ENCODE peak calls at places on chromosome 6, in ten cellular contexts. R is suprapubic skin, B is retinal pigment epithelial cell, H is astrocyte of the cerebellum, I is fibroblast of the aortic adventitia, P is breast epithelium, G is neural progenitor cell, S is spleen, Q is HL-60, E is AG09309. J is an unnamed sample.

GRCh38 chr6:148557796-148558457 is 188.9 kb upstream of the UST start:
- DNase-seq in R (peak), B (no peak), H (no peak), I (no peak), P (no peak), G (no peak), S (no peak), Q (peak), E (peak), J (no peak)

GRCh38 chr6:118889163-118889562 is 4.8 kb upstream of the ASF1A start:
- DNase-seq in R (no peak), B (no peak), H (no peak), I (no peak), P (no peak), G (no peak), S (no peak), Q (no peak), E (no peak), J (no peak)

GRCh38 chr6:126232671-126233070 is 107.2 kb upstream of the CENPW start:
- DNase-seq in R (no peak), B (no peak), H (no peak), I (peak), P (no peak), G (no peak), S (no peak), Q (no peak), E (no peak), J (no peak)

GRCh38 chr6:148972481-148972880 is 225.7 kb downstream of the UST start:
- DNase-seq in R (no peak), B (no peak), H (no peak), I (no peak), P (peak), G (peak), S (peak), Q (peak), E (no peak), J (peak)

GRCh38 chr6:154615483-154616025 is 105.1 kb upstream of the CNKSR3 start:
- DNase-seq in R (no peak), B (peak), H (peak), I (no peak), P (peak), G (no peak), S (no peak), Q (no peak), E (no peak), J (peak)

GRCh38 chr6:89145461-89145961 is 344 bp upstream of the PM20D2 start:
- DNase-seq in R (no peak), B (no peak), H (no peak), I (peak), P (no peak), G (peak), S (no peak), Q (peak), E (no peak), J (no peak)

GRCh38 chr6:157401734-157402338 is 20.8 kb downstream of the ZDHHC14 start:
- DNase-seq in R (no peak), B (no peak), H (no peak), I (no peak), P (no peak), G (no peak), S (no peak), Q (no peak), E (no peak), J (no peak)

GRCh38 chr6:55694148-55694547 is 115.2 kb upstream of the HMGCLL1 start:
- DNase-seq in R (no peak), B (peak), H (peak), I (peak), P (no peak), G (peak), S (no peak), Q (no peak), E (peak), J (no peak)

GRCh38 chr6:113920663-113921267 is 50.2 kb downstream of the HDAC2 start:
- DNase-seq in R (no peak), B (no peak), H (no peak), I (no peak), P (no peak), G (no peak), S (no peak), Q (peak), E (no peak), J (no peak)

GRCh38 chr6:119187596-119187995 is 109.1 kb upstream of the FAM184A start:
- DNase-seq in R (no peak), B (no peak), H (no peak), I (no peak), P (no peak), G (peak), S (no peak), Q (no peak), E (no peak), J (no peak)

GRCh38 chr6:158149641-158150040 is 18.4 kb downstream of the SERAC1 start:
- DNase-seq in R (no peak), B (no peak), H (no peak), I (peak), P (no peak), G (no peak), S (no peak), Q (no peak), E (no peak), J (no peak)

GRCh38 chr6:105624055-105624454 is 221.2 kb upstream of the PREP start:
- DNase-seq in R (no peak), B (no peak), H (no peak), I (peak), P (no peak), G (no peak), S (no peak), Q (no peak), E (no peak), J (no peak)

GRCh38 chr6:29479560-29479959 is 8.2 kb downstream of the MAS1L start:
- DNase-seq in R (no peak), B (no peak), H (no peak), I (no peak), P (no peak), G (no peak), S (no peak), Q (no peak), E (no peak), J (no peak)

GRCh38 chr6:146347090-146347489 is 196.5 kb upstream of the RAB32 start:
- DNase-seq in R (no peak), B (no peak), H (no peak), I (no peak), P (no peak), G (no peak), S (no peak), Q (no peak), E (no peak), J (no peak)

GRCh38 chr6:47520282-47520681 is 42.7 kb downstream of the CD2AP start:
- DNase-seq in R (no peak), B (no peak), H (no peak), I (no peak), P (no peak), G (no peak), S (no peak), Q (no peak), E (no peak), J (no peak)

GRCh38 chr6:3766219-3766618 is 14.7 kb upstream of the PXDC1 start:
- DNase-seq in R (peak), B (no peak), H (no peak), I (peak), P (no peak), G (no peak), S (no peak), Q (no peak), E (no peak), J (no peak)

GRCh38 chr6:130625825-130626500 is 201.2 kb upstream of the SMLR1 start:
- DNase-seq in R (no peak), B (no peak), H (no peak), I (peak), P (no peak), G (no peak), S (no peak), Q (no peak), E (peak), J (no peak)

GRCh38 chr6:102407886-102408741 is 1014.6 kb downstream of the GRIK2 start:
- DNase-seq in R (no peak), B (no peak), H (no peak), I (no peak), P (no peak), G (no peak), S (no peak), Q (no peak), E (no peak), J (no peak)

GRCh38 chr6:56691201-56691595 is 48.5 kb upstream of the DST start:
- DNase-seq in R (no peak), B (no peak), H (no peak), I (no peak), P (no peak), G (no peak), S (no peak), Q (no peak), E (no peak), J (no peak)

GRCh38 chr6:17012421-17013225 is 89.2 kb upstream of the STMND1 start:
- DNase-seq in R (no peak), B (no peak), H (no peak), I (peak), P (peak), G (peak), S (no peak), Q (no peak), E (no peak), J (no peak)

GRCh38 chr6:45965787-45966186 is 49.9 kb downstream of the CLIC5 start:
- DNase-seq in R (no peak), B (peak), H (peak), I (peak), P (no peak), G (no peak), S (no peak), Q (no peak), E (no peak), J (no peak)

GRCh38 chr6:136633355-136633754 is 83.1 kb upstream of the MAP7 start:
- DNase-seq in R (no peak), B (no peak), H (no peak), I (no peak), P (no peak), G (no peak), S (no peak), Q (no peak), E (no peak), J (no peak)

GRCh38 chr6:6243846-6244245 is 76.6 kb downstream of the F13A1 start:
- DNase-seq in R (no peak), B (no peak), H (no peak), I (no peak), P (no peak), G (no peak), S (no peak), Q (no peak), E (no peak), J (no peak)

GRCh38 chr6:25006565-25007001 is 70.8 kb upstream of the RIPOR2 start:
- DNase-seq in R (no peak), B (no peak), H (no peak), I (peak), P (peak), G (no peak), S (peak), Q (peak), E (no peak), J (peak)

GRCh38 chr6:160057080-160057479 is 64.5 kb upstream of the SLC22A1 start:
- DNase-seq in R (no peak), B (no peak), H (no peak), I (no peak), P (no peak), G (no peak), S (no peak), Q (no peak), E (no peak), J (no peak)

GRCh38 chr6:12482386-12482785 is 192.2 kb downstream of the EDN1 start:
- DNase-seq in R (no peak), B (no peak), H (no peak), I (no peak), P (no peak), G (peak), S (no peak), Q (no peak), E (no peak), J (no peak)

GRCh38 chr6:5173862-5174643 is 86.7 kb downstream of the LYRM4 start:
- DNase-seq in R (no peak), B (no peak), H (no peak), I (no peak), P (no peak), G (no peak), S (no peak), Q (no peak), E (no peak), J (no peak)

GRCh38 chr6:1679691-1680068 is 70.0 kb downstream of the FOXC1 start:
- DNase-seq in R (no peak), B (no peak), H (peak), I (peak), P (no peak), G (no peak), S (no peak), Q (no peak), E (no peak), J (no peak)

GRCh38 chr6:4388675-4389074 is 253.3 kb upstream of the ECI2 start:
- DNase-seq in R (no peak), B (no peak), H (no peak), I (no peak), P (no peak), G (peak), S (no peak), Q (no peak), E (no peak), J (no peak)

GRCh38 chr6:139330271-139330670 is 38.5 kb upstream of the TXLNB start:
- DNase-seq in R (no peak), B (no peak), H (no peak), I (no peak), P (no peak), G (no peak), S (no peak), Q (no peak), E (no peak), J (no peak)

GRCh38 chr6:22296067-22296466 is 769 bp downstream of the PRL start:
- DNase-seq in R (no peak), B (no peak), H (no peak), I (no peak), P (no peak), G (no peak), S (no peak), Q (no peak), E (no peak), J (no peak)

GRCh38 chr6:142361765-142362540 is 60.1 kb downstream of the ADGRG6 start:
- DNase-seq in R (no peak), B (peak), H (no peak), I (peak), P (no peak), G (no peak), S (no peak), Q (no peak), E (peak), J (no peak)

GRCh38 chr6:7467007-7467897 is 74.2 kb upstream of the DSP start:
- DNase-seq in R (no peak), B (peak), H (no peak), I (peak), P (no peak), G (peak), S (no peak), Q (no peak), E (no peak), J (no peak)

GRCh38 chr6:143097224-143097795 is 36.6 kb downstream of the AIG1 start:
- DNase-seq in R (no peak), B (peak), H (no peak), I (no peak), P (no peak), G (no peak), S (no peak), Q (no peak), E (no peak), J (no peak)

GRCh38 chr6:99589290-99589672 is 17.4 kb upstream of the PRDM13 start:
- DNase-seq in R (no peak), B (no peak), H (no peak), I (no peak), P (no peak), G (peak), S (peak), Q (no peak), E (no peak), J (no peak)

GRCh38 chr6:51569594-51569993 is 517.8 kb downstream of the PKHD1 start:
- DNase-seq in R (no peak), B (no peak), H (no peak), I (no peak), P (no peak), G (peak), S (no peak), Q (no peak), E (no peak), J (no peak)

GRCh38 chr6:80338201-80338836 is 231.8 kb downstream of the BCKDHB start:
- DNase-seq in R (no peak), B (no peak), H (no peak), I (peak), P (no peak), G (peak), S (peak), Q (peak), E (peak), J (peak)

GRCh38 chr6:142167071-142167470 is 20.0 kb downstream of the VTA1 start:
- DNase-seq in R (no peak), B (no peak), H (no peak), I (no peak), P (no peak), G (no peak), S (no peak), Q (no peak), E (no peak), J (no peak)

GRCh38 chr6:111664565-111665039 is 58.9 kb upstream of the TRAF3IP2 start:
- DNase-seq in R (no peak), B (no peak), H (no peak), I (peak), P (no peak), G (no peak), S (no peak), Q (no peak), E (no peak), J (no peak)

DNA sequence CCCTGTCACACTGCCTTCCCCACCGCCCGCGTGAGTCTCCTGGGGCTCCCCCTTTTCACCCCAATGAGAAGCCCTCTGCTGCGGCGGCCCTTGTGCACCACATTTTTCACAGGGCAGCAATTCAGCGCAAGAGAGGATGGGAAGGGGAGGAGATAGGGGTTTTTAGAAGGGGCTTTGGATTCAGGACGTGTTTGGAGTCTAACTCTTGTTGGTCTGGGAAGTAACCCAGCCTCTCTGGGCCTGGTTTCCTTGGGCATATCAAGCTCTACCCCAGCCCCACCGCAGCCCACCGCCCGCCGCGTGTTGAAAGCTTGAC is 663 bp upstream of the ARFGEF3 start:
- DNase-seq in R (no peak), B (no peak), H (no peak), I (no peak), P (no peak), G (no peak), S (no peak), Q (no peak), E (no peak), J (no peak)
- H3K4me3 ChIP-seq in R (peak), B (peak), H (peak), I (peak), P (peak), G (peak), S (peak), Q (peak), E (peak), J (peak)

GRCh38 chr6:107636486-107636885 is 146.6 kb downstream of the SOBP start:
- DNase-seq in R (no peak), B (no peak), H (no peak), I (no peak), P (no peak), G (peak), S (no peak), Q (no peak), E (no peak), J (no peak)
- TF ChIP-seq CTCF in R (no peak), B (peak), H (no peak), I (no peak), P (no peak), G (peak), S (no peak), Q (no peak), E (no peak), J (no peak)

GRCh38 chr6:79250559-79250958 is 16.1 kb upstream of the HMGN3 start:
- DNase-seq in R (no peak), B (no peak), H (no peak), I (no peak), P (no peak), G (no peak), S (no peak), Q (no peak), E (no peak), J (no peak)
- H3K4me3 ChIP-seq in R (no peak), B (no peak), H (no peak), I (no peak), P (no peak), G (no peak), S (no peak), Q (no peak), E (no peak), J (no peak)

GRCh38 chr6:31729515-31729978 is 448 bp upstream of the DDAH2 start:
- DNase-seq in R (peak), B (no peak), H (peak), I (peak), P (peak), G (peak), S (peak), Q (peak), E (no peak), J (peak)
- TF ChIP-seq CTCF in R (no peak), B (no peak), H (no peak), I (no peak), P (peak), G (peak), S (no peak), Q (peak), E (no peak), J (no peak)

DNA sequence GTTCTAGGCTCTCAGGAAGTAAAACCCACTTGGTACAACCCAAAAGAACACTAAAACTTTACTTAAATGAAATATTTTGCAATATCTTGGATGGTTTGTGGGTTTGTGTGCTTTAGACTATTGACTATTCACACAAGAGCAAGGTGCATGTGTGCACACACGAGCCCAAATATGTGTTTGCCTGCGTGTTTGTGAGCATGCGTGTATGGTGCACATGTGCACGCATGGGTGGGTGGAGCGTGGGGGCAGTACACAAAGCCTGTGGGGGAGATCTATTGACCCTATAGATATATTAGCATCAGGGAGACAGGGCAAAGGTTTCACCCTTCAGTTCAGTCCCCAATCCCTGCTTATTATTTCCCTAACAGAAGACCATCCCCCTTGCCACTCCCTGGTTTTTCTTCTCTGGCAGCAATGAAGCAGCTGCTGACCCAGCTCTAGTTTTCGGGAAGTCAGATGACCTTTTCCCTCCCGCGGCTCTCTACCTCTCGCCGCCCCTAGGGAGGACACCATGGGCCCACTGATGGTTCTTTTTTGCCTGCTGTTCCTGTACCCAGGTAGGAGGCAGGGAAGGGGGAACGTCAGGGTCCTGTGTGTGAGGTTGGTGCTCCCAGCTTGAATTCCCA is at the start of gene C2:
- DNase-seq in R (no peak), B (no peak), H (no peak), I (no peak), P (no peak), G (no peak), S (no peak), Q (no peak), E (no peak), J (peak)
- H3K4me3 ChIP-seq in R (peak), B (no peak), H (no peak), I (no peak), P (peak), G (no peak), S (peak), Q (no peak), E (no peak), J (peak)